ENCODE peak calls at places on chromosomes 7 and 10, in nine cellular contexts. One of them, this sample, is unnamed.

GRCh38 chr10:93854985-93855384 is 38.8 kb upstream of the SLC35G1 start:
- DNase-seq in osteoblast: no peak
- DNase-seq in OCI-LY7: no peak
- DNase-seq in effector memory CD4-positive, alpha-beta T cell: no peak
- DNase-seq in prostate gland: no peak
- DNase-seq in substantia nigra: no peak
- DNase-seq in sigmoid colon: no peak
- DNase-seq in SJSA1: no peak
- DNase-seq in Peyer's patch: no peak
- DNase-seq in this sample: no peak

GRCh38 chr10:114550756-114551290 is 107.3 kb downstream of the ABLIM1 start:
- DNase-seq in sigmoid colon: no peak
- DNase-seq in osteoblast: no peak
- DNase-seq in Peyer's patch: no peak
- DNase-seq in OCI-LY7: peak
- DNase-seq in prostate gland: no peak
- DNase-seq in SJSA1: peak
- DNase-seq in substantia nigra: no peak
- DNase-seq in effector memory CD4-positive, alpha-beta T cell: no peak
- DNase-seq in this sample: no peak

GRCh38 chr10:93465806-93466675 is 16.1 kb downstream of the MYOF start:
- DNase-seq in substantia nigra: no peak
- DNase-seq in OCI-LY7: no peak
- DNase-seq in effector memory CD4-positive, alpha-beta T cell: no peak
- DNase-seq in osteoblast: peak
- DNase-seq in sigmoid colon: peak
- DNase-seq in Peyer's patch: no peak
- DNase-seq in prostate gland: peak
- DNase-seq in SJSA1: peak
- DNase-seq in this sample: no peak

GRCh38 chr7:76220185-76221057 is 18.7 kb downstream of the SRRM3 start:
- DNase-seq in SJSA1: no peak
- DNase-seq in sigmoid colon: no peak
- DNase-seq in effector memory CD4-positive, alpha-beta T cell: no peak
- DNase-seq in Peyer's patch: no peak
- DNase-seq in OCI-LY7: no peak
- DNase-seq in osteoblast: peak
- DNase-seq in substantia nigra: no peak
- DNase-seq in prostate gland: no peak
- DNase-seq in this sample: no peak

GRCh38 chr7:44153948-44154335 is 12.8 kb upstream of the MYL7 start:
- DNase-seq in sigmoid colon: peak
- DNase-seq in OCI-LY7: no peak
- DNase-seq in substantia nigra: no peak
- DNase-seq in osteoblast: peak
- DNase-seq in Peyer's patch: no peak
- DNase-seq in prostate gland: no peak
- DNase-seq in effector memory CD4-positive, alpha-beta T cell: no peak
- DNase-seq in SJSA1: no peak
- DNase-seq in this sample: no peak

GRCh38 chr10:15901889-15902288 is 41.6 kb upstream of the MINDY3 start:
- DNase-seq in osteoblast: no peak
- DNase-seq in prostate gland: no peak
- DNase-seq in SJSA1: no peak
- DNase-seq in sigmoid colon: no peak
- DNase-seq in OCI-LY7: no peak
- DNase-seq in Peyer's patch: no peak
- DNase-seq in effector memory CD4-positive, alpha-beta T cell: no peak
- DNase-seq in substantia nigra: no peak
- DNase-seq in this sample: no peak

GRCh38 chr7:80781146-80781545 is 137.7 kb downstream of the SEMA3C start:
- DNase-seq in prostate gland: no peak
- DNase-seq in SJSA1: no peak
- DNase-seq in osteoblast: no peak
- DNase-seq in OCI-LY7: no peak
- DNase-seq in substantia nigra: no peak
- DNase-seq in sigmoid colon: no peak
- DNase-seq in Peyer's patch: no peak
- DNase-seq in effector memory CD4-positive, alpha-beta T cell: no peak
- DNase-seq in this sample: no peak

GRCh38 chr10:93437946-93438795 is 44.0 kb downstream of the MYOF start:
- DNase-seq in effector memory CD4-positive, alpha-beta T cell: no peak
- DNase-seq in Peyer's patch: no peak
- DNase-seq in prostate gland: no peak
- DNase-seq in OCI-LY7: no peak
- DNase-seq in substantia nigra: no peak
- DNase-seq in osteoblast: peak
- DNase-seq in sigmoid colon: no peak
- DNase-seq in SJSA1: no peak
- DNase-seq in this sample: no peak

GRCh38 chr10:111598433-111599059 is 521.7 kb downstream of the ADRA2A start:
- DNase-seq in osteoblast: no peak
- DNase-seq in Peyer's patch: peak
- DNase-seq in SJSA1: peak
- DNase-seq in OCI-LY7: peak
- DNase-seq in effector memory CD4-positive, alpha-beta T cell: no peak
- DNase-seq in substantia nigra: no peak
- DNase-seq in sigmoid colon: peak
- DNase-seq in prostate gland: peak
- DNase-seq in this sample: no peak

GRCh38 chr7:48040944-48041664 is 5.8 kb downstream of the C7orf57 start:
- DNase-seq in effector memory CD4-positive, alpha-beta T cell: no peak
- DNase-seq in osteoblast: no peak
- DNase-seq in sigmoid colon: no peak
- DNase-seq in Peyer's patch: no peak
- DNase-seq in substantia nigra: no peak
- DNase-seq in prostate gland: no peak
- DNase-seq in SJSA1: peak
- DNase-seq in OCI-LY7: no peak
- DNase-seq in this sample: no peak

GRCh38 chr7:71868797-71869196 is 543.3 kb downstream of the CALN1 start:
- DNase-seq in SJSA1: peak
- DNase-seq in Peyer's patch: no peak
- DNase-seq in sigmoid colon: no peak
- DNase-seq in effector memory CD4-positive, alpha-beta T cell: no peak
- DNase-seq in OCI-LY7: no peak
- DNase-seq in substantia nigra: no peak
- DNase-seq in osteoblast: peak
- DNase-seq in prostate gland: no peak
- DNase-seq in this sample: no peak

DNA sequence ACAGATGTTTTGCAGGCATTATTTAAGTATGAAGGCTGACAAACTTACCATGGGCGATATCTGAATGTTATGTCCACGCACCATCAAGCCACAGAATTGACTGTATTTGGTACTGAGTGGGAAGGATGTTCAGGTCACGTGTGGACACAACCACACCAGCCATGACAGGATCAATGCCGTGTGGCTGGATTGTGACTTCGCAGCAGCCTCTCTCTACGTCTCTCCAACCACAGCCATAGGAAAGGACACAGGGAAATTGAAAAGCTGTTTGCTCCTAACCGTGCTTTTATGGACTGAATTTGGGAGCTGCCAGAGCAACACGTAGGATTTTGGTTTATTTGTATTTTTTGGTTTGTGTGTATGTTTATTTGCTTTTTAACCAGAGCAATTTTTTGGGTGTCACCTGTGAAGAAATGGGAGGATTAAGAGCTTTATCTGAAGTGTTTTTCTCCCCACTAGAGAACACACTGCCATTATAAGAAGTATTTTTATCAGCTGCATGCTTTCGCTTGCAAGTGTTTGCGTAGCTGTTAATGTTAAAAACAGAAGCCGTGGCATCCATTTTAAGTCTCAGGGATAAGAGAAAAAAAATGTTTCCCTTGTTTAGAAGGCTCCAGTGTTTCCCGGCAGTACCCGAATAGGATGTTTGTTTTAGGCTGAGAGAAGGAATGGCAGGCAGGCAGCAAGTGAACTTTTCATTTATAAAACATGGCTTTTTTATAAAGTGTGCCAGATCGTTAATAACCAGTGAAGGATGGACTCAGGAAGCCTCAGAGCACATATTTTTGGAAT is 401.1 kb upstream of the NFE2L3 start:
- DNase-seq in sigmoid colon: no peak
- DNase-seq in effector memory CD4-positive, alpha-beta T cell: no peak
- DNase-seq in Peyer's patch: no peak
- DNase-seq in substantia nigra: no peak
- DNase-seq in OCI-LY7: no peak
- DNase-seq in SJSA1: no peak
- DNase-seq in osteoblast: no peak
- DNase-seq in prostate gland: peak
- DNase-seq in this sample: no peak
- H3K27ac ChIP-seq in sigmoid colon: peak
- H3K27ac ChIP-seq in effector memory CD4-positive, alpha-beta T cell: no peak
- H3K27ac ChIP-seq in Peyer's patch: peak
- H3K27ac ChIP-seq in substantia nigra: peak
- H3K27ac ChIP-seq in OCI-LY7: no peak
- H3K27ac ChIP-seq in SJSA1: no peak
- H3K27ac ChIP-seq in osteoblast: no peak
- H3K27ac ChIP-seq in prostate gland: peak
- H3K27ac ChIP-seq in this sample: peak

GRCh38 chr10:6364893-6365292 is 162.2 kb downstream of the PFKFB3 start:
- DNase-seq in prostate gland: no peak
- DNase-seq in osteoblast: no peak
- DNase-seq in effector memory CD4-positive, alpha-beta T cell: no peak
- DNase-seq in substantia nigra: no peak
- DNase-seq in SJSA1: no peak
- DNase-seq in Peyer's patch: no peak
- DNase-seq in sigmoid colon: no peak
- DNase-seq in OCI-LY7: no peak
- DNase-seq in this sample: no peak
- H3K27ac ChIP-seq in prostate gland: peak
- H3K27ac ChIP-seq in osteoblast: no peak
- H3K27ac ChIP-seq in effector memory CD4-positive, alpha-beta T cell: no peak
- H3K27ac ChIP-seq in substantia nigra: no peak
- H3K27ac ChIP-seq in SJSA1: no peak
- H3K27ac ChIP-seq in Peyer's patch: no peak
- H3K27ac ChIP-seq in sigmoid colon: no peak
- H3K27ac ChIP-seq in OCI-LY7: no peak
- H3K27ac ChIP-seq in this sample: no peak

DNA sequence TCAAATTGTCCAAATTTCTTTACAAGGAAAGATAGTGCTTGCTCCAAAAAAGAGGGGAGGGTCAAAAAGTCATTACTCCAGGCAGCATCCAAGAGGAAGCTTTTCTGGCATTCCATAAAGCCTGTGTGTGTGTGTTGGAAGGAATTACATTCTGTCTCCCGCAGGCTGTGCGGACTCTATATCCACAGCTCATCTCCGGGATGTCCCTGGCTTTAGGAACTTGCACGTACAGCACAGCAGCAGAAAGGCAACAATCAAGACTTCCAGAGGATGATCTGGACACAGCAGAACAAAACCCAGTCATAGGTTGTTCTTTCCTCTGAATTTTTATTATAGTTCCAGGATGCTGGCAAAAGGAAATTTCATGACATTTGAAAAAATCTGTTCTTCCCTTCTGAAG is 94.8 kb downstream of the ITIH5 start:
- DNase-seq in SJSA1: no peak
- DNase-seq in sigmoid colon: no peak
- DNase-seq in Peyer's patch: no peak
- DNase-seq in substantia nigra: no peak
- DNase-seq in effector memory CD4-positive, alpha-beta T cell: no peak
- DNase-seq in prostate gland: no peak
- DNase-seq in osteoblast: no peak
- DNase-seq in OCI-LY7: no peak
- DNase-seq in this sample: no peak
- H3K27ac ChIP-seq in SJSA1: no peak
- H3K27ac ChIP-seq in sigmoid colon: peak
- H3K27ac ChIP-seq in Peyer's patch: no peak
- H3K27ac ChIP-seq in substantia nigra: no peak
- H3K27ac ChIP-seq in effector memory CD4-positive, alpha-beta T cell: no peak
- H3K27ac ChIP-seq in prostate gland: no peak
- H3K27ac ChIP-seq in osteoblast: no peak
- H3K27ac ChIP-seq in OCI-LY7: no peak
- H3K27ac ChIP-seq in this sample: no peak

GRCh38 chr7:135095450-135095849 is 52.4 kb upstream of the TMEM140 start:
- DNase-seq in prostate gland: no peak
- DNase-seq in effector memory CD4-positive, alpha-beta T cell: no peak
- DNase-seq in OCI-LY7: no peak
- DNase-seq in SJSA1: no peak
- DNase-seq in Peyer's patch: no peak
- DNase-seq in sigmoid colon: no peak
- DNase-seq in osteoblast: no peak
- DNase-seq in substantia nigra: no peak
- DNase-seq in this sample: no peak
- H3K27ac ChIP-seq in prostate gland: no peak
- H3K27ac ChIP-seq in effector memory CD4-positive, alpha-beta T cell: no peak
- H3K27ac ChIP-seq in OCI-LY7: no peak
- H3K27ac ChIP-seq in SJSA1: no peak
- H3K27ac ChIP-seq in Peyer's patch: no peak
- H3K27ac ChIP-seq in sigmoid colon: no peak
- H3K27ac ChIP-seq in osteoblast: no peak
- H3K27ac ChIP-seq in substantia nigra: no peak
- H3K27ac ChIP-seq in this sample: no peak

This sample was measured in caudate nucleus.